ENCODE peak calls at places on chromosomes 4 and X, in six cellular contexts. S is GM23248, R is neural progenitor cell, G is HCT116, Z is PC-3, N is GM23338. I is an unnamed sample.

GRCh38 chrX:36957425-36958328 is 50.5 kb upstream of the FAM47C start:
- DNase-seq in N (peak), Z (no peak), R (peak), S (no peak), G (no peak), I (no peak)

GRCh38 chr4:37726666-37727065 is 40.5 kb upstream of the RELL1 start:
- DNase-seq in Z (no peak), G (no peak), R (no peak), N (no peak), S (peak), I (no peak)

GRCh38 chrX:112071132-112071531 is 11.4 kb downstream of the TRPC5 start:
- DNase-seq in S (no peak), N (no peak), G (no peak), R (no peak), Z (no peak), I (no peak)

GRCh38 chr4:164482092-164482404 is 271.9 kb upstream of the SMIM31 start:
- DNase-seq in N (no peak), R (no peak), S (no peak), Z (no peak), G (no peak), I (no peak)

GRCh38 chr4:85423414-85423813 is 51.5 kb upstream of the ARHGAP24 start:
- DNase-seq in N (no peak), Z (peak), S (peak), R (no peak), G (no peak), I (no peak)

GRCh38 chr4:2869659-2870058 is 26.0 kb downstream of the ADD1 start:
- DNase-seq in S (no peak), R (no peak), Z (no peak), G (no peak), N (no peak), I (no peak)

GRCh38 chr4:109005523-109005922 is 242.7 kb upstream of the ETNPPL start:
- DNase-seq in Z (peak), R (no peak), G (no peak), S (peak), N (no peak), I (no peak)

GRCh38 chr4:40255722-40256281 is 59.0 kb downstream of the RHOH start:
- DNase-seq in G (peak), Z (peak), S (peak), N (no peak), R (no peak), I (no peak)

GRCh38 chrX:122303761-122304160 is 880.3 kb upstream of the GRIA3 start:
- DNase-seq in R (no peak), S (no peak), N (no peak), Z (no peak), G (no peak), I (no peak)

GRCh38 chr4:43360296-43360695 is 467.8 kb downstream of the GRXCR1 start:
- DNase-seq in S (no peak), G (no peak), Z (no peak), R (no peak), N (no peak), I (no peak)
- H2AFZ ChIP-seq in S (no peak), G (no peak), Z (no peak), R (no peak), N (no peak), I (no peak)

GRCh38 chr4:153212755-153213154 is 8.5 kb downstream of the TRIM2 start:
- DNase-seq in N (no peak), G (no peak), Z (no peak), R (no peak), S (peak), I (no peak)
- H3K4me3 ChIP-seq in N (no peak), G (no peak), Z (no peak), R (no peak), S (no peak), I (no peak)

GRCh38 chr4:153788419-153789276 is at the start of gene SFRP2:
- DNase-seq in N (peak), Z (no peak), G (no peak), R (peak), S (peak), I (no peak)
- TF ChIP-seq EZH2phosphoT487 in N (no peak), Z (no peak), G (no peak), R (no peak), S (no peak), I (no peak)

DNA sequence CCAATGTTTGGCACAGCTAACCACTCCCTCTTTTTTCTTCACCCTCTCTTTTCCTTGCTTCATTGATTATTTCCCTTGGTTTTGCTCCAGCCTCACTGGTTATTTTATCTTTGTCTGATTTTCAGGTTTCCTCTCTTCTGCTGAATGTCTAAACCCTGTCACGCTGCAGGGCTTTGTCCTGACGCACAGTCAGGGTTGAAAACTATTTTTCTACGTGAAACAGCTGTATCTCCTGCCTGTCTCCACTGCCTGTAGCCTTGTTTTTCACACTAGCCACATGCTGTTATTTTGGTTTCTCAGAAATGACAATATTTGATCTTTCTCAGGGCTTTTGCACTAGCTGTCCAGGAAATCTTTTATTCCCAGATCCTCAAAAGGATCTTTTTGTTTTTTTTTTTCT is 164.0 kb downstream of the PDHA2 start:
- DNase-seq in S (no peak), R (peak), G (no peak), N (no peak), Z (no peak), I (no peak)
- H2AFZ ChIP-seq in S (no peak), R (peak), G (peak), N (peak), Z (peak), I (no peak)

GRCh38 chrX:129782706-129783105 is 3.0 kb downstream of the SASH3 start:
- DNase-seq in S (no peak), G (no peak), Z (no peak), N (no peak), R (no peak), I (no peak)

GRCh38 chrX:129783176-129783776 is 3.5 kb downstream of the SASH3 start:
- DNase-seq in R (no peak), G (no peak), S (no peak), Z (no peak), N (no peak), I (no peak)

GRCh38 chrX:129781134-129782014 is 1.6 kb downstream of the SASH3 start:
- DNase-seq in S (no peak), N (no peak), G (no peak), Z (no peak), R (no peak), I (peak)

GRCh38 chrX:129780441-129781105 is 824 bp downstream of the SASH3 start:
- DNase-seq in G (no peak), S (no peak), N (no peak), R (no peak), Z (no peak), I (no peak)

GRCh38 chrX:129782015-129782495 is 2.3 kb downstream of the SASH3 start:
- DNase-seq in Z (no peak), S (no peak), R (no peak), G (no peak), N (no peak), I (no peak)
- H3K4me3 ChIP-seq in Z (no peak), S (no peak), R (no peak), G (no peak), N (no peak), I (peak)

GRCh38 chr4:5993063-5993745 is 25.0 kb downstream of the C4orf50 start:
- DNase-seq in N (no peak), S (no peak), Z (no peak), G (no peak), R (no peak), I (no peak)

GRCh38 chr4:5992171-5993062 is 25.8 kb downstream of the C4orf50 start:
- DNase-seq in Z (no peak), R (no peak), S (no peak), N (no peak), G (no peak), I (peak)

GRCh38 chr4:5988086-5988845 is 30.0 kb downstream of the C4orf50 start:
- DNase-seq in S (no peak), R (no peak), Z (no peak), N (no peak), G (no peak), I (no peak)

GRCh38 chr4:5990446-5991160 is 27.6 kb downstream of the C4orf50 start:
- DNase-seq in N (no peak), Z (no peak), S (no peak), R (no peak), G (no peak), I (no peak)

GRCh38 chr4:5989236-5990225 is 28.7 kb downstream of the C4orf50 start:
- DNase-seq in R (no peak), Z (no peak), G (no peak), N (no peak), S (no peak), I (no peak)
- TF ChIP-seq EZH2phosphoT487 in R (no peak), Z (no peak), G (no peak), N (no peak), S (no peak), I (no peak)

DNA sequence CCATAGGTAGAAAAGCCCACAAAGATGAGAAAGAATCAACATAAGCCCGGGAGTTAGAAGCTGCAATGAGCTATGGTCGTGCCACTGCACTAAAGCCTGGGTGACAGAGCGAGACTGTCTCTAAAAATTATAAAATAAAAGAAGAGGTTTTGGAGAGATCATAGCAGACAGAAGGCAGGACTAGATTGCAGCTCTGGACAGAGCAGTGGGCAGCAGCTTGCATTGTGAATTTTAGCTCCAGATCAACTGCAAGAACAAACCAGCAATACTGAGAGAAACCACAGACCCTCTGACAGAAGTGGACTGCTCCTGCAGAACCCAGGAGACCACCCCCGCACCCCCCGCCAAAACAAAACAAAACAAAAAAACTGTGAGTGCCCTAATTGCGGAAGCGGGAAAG is 30.6 kb downstream of the SOWAHB start:
- DNase-seq in S (no peak), R (no peak), N (no peak), G (no peak), Z (no peak), I (no peak)
- H2AFZ ChIP-seq in S (no peak), R (peak), N (peak), G (peak), Z (no peak), I (no peak)

GRCh38 chrX:43975747-43976146 is 2.6 kb upstream of the NDP start:
- DNase-seq in N (no peak), R (no peak), S (no peak), Z (no peak), G (no peak), I (no peak)

GRCh38 chrX:43974076-43974475 is 886 bp upstream of the NDP start:
- DNase-seq in G (no peak), S (no peak), N (no peak), R (no peak), Z (peak), I (no peak)

GRCh38 chrX:43971966-43972961 is 926 bp downstream of the NDP start:
- DNase-seq in S (no peak), N (no peak), Z (peak), G (no peak), R (no peak), I (no peak)

GRCh38 chrX:43974736-43975135 is 1.5 kb upstream of the NDP start:
- DNase-seq in S (peak), Z (peak), N (no peak), R (no peak), G (no peak), I (no peak)

GRCh38 chrX:43973249-43973672 is at the start of gene NDP:
- DNase-seq in S (peak), G (no peak), R (peak), Z (peak), N (peak), I (no peak)
- H3K4me3 ChIP-seq in S (peak), G (no peak), R (peak), Z (peak), N (peak), I (no peak)

DNA sequence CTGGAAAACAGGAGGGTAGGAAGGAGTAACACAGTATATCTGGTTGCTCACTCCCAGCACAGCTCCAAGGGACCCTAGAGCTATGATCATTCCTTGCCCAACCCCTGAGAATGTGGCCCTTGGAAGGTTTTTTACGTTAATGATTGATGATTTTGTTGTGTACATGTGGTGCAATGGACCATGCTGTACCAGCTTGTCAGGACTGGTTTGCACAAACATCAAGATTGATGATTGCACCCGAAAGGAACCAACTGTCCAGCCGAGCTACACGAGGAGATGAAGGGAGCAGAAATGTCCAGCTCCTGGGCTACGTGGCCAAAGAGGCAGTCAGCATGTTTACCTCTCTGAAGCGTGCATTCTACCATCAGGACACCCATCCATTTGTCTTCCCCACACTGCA is 83.2 kb upstream of the USP9X start:
- DNase-seq in Z (no peak), N (no peak), G (no peak), S (no peak), R (no peak), I (no peak)
- TF ChIP-seq EZH2phosphoT487 in Z (no peak), N (no peak), G (no peak), S (no peak), R (no peak), I (no peak)

DNA sequence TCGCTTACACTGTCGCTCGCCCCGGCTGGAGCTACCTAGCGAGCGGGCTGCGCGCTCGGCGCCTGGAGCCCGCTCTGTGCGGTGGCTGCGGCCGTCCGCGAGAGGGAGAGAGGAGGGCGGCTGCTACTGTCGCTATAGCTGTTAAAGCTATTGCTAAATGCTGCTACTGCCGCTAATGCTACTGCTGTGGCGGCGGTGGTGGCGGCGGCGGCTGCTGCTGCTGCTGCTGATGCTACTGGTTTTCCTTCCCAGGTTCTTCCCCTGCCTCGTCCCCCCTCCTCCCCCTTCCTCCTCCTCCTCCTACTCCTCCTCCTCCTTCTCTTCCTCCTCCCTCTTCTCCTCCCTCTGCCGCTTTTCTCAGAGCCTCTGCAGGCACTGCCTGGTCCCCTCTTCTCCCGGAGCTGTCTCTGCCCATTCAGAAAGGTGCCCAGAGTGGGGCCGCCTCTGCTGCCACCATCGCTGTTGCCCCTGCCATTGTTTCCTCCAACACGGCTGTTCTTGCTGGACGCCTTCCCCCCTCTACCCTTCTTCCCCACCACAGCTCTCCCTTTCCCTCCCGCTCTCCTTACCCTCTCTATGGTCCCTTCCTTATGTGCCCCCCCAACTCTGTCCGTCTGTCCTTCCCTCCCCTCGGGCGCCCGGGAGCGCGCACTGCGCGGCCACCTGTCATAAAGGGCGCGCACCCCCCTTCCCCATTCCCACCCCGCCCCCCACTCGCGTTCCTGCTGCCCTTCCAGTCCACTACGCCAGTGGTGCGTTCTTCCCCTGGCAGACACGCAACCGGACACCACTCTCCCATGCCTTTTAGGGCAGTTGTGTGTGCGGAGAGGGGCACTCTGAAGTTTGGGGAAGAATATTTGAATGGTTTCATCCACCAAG is at the start of gene NEXMIF:
- DNase-seq in S (peak), G (no peak), Z (peak), N (peak), R (peak), I (no peak)
- H2AFZ ChIP-seq in S (no peak), G (no peak), Z (peak), N (peak), R (peak), I (no peak)